ENCODE peak calls at places on chromosome 22, in six cellular contexts. S is activated CD4-positive, alpha-beta T cell treated with anti-CD3 and anti-CD28 coated beads, Interleukin-2, amount 50 U/mL, for 48 hours; W is activated gamma-delta T cell treated with Interleukin-2 at 50 U/mL for 16 hours; M is cardiac muscle cell; Z is cardiac fibroblast; A is central memory CD8-positive, alpha-beta T cell. V is an unnamed sample.
A peak's percentile ranks its signal among the peaks of the same experiment; 100 is the strongest.

GRCh38 chr22:17890245-17890671 is 116.0 kb upstream of the BID start:
- DNase-seq in S (no peak), W (no peak), M (no peak), Z (no peak), A (no peak), V (no peak)

GRCh38 chr22:35761037-35761436 is 43.4 kb downstream of the APOL5 start:
- DNase-seq in S (no peak), W (no peak), M (peak; percentile 41), Z (peak; percentile 48), A (no peak), V (no peak)

GRCh38 chr22:37430941-37431340 is 3.7 kb upstream of the ELFN2 start:
- DNase-seq in S (no peak), W (no peak), M (no peak), Z (no peak), A (no peak), V (no peak)

GRCh38 chr22:42630901-42631602 is 9.3 kb downstream of the ATP5MGL start:
- DNase-seq in S (no peak), W (no peak), M (no peak), Z (no peak), A (no peak), V (no peak)

GRCh38 chr22:42947211-42947990 is 67.5 kb downstream of the PACSIN2 start:
- DNase-seq in S (no peak), W (no peak), M (no peak), Z (no peak), A (no peak), V (no peak)

GRCh38 chr22:42565956-42566355 is 12.2 kb downstream of the SERHL2 start:
- DNase-seq in S (no peak), W (no peak), M (no peak), Z (no peak), A (no peak), V (no peak)

GRCh38 chr22:21075516-21076138 is 29.9 kb downstream of the LRRC74B start:
- DNase-seq in S (no peak), W (no peak), M (no peak), Z (no peak), A (no peak), V (no peak)

GRCh38 chr22:37701121-37701786 is 4.4 kb downstream of the TRIOBP start:
- DNase-seq in S (no peak), W (no peak), M (peak; percentile 71), Z (peak; percentile 54), A (no peak), V (no peak)

GRCh38 chr22:44580756-44581435 is 82.9 kb upstream of the RTL6 start:
- DNase-seq in S (no peak), W (no peak), M (no peak), Z (no peak), A (no peak), V (no peak)